ENCODE peak calls at places on chromosomes 5 and 9, in six cellular contexts. K is body of pancreas; Y is stimulated activated CD4-positive, alpha-beta T cell treated with anti-CD3 and anti-CD28 coated beads, Interleukin-1b, Interleukin-23, amount 100 ng/mL, for 4 hours; V is endothelial cell; Q is ovary; R is NT2/D1. T is an unnamed sample.

GRCh38 chr5:62937661-62938558 is 359.3 kb downstream of the LRRC70 start:
- DNase-seq in K (no peak), Y (no peak), V (no peak), Q (no peak), R (no peak), T (no peak)

GRCh38 chr9:127075592-127076380 is 46.6 kb downstream of the ANGPTL2 start:
- DNase-seq in K (no peak), Y (no peak), V (no peak), Q (no peak), R (no peak), T (no peak)

GRCh38 chr5:111261610-111262009 is 37.4 kb downstream of the CAMK4 start:
- DNase-seq in K (no peak), Y (no peak), V (no peak), Q (no peak), R (no peak), T (no peak)

GRCh38 chr5:15031180-15031579 is 159.6 kb upstream of the ANKH start:
- DNase-seq in K (no peak), Y (no peak), V (no peak), Q (no peak), R (no peak), T (no peak)

GRCh38 chr5:41071975-41072374 is 833 bp upstream of the MROH2B start:
- DNase-seq in K (no peak), Y (no peak), V (no peak), Q (no peak), R (no peak), T (no peak)

GRCh38 chr9:129676970-129677369 is 11.5 kb downstream of the PRRX2 start:
- DNase-seq in K (no peak), Y (no peak), V (no peak), Q (no peak), R (no peak), T (no peak)

GRCh38 chr5:41908374-41909079 is 4.4 kb downstream of the RIMOC1 start:
- DNase-seq in K (no peak), Y (no peak), V (no peak), Q (no peak), R (no peak), T (no peak)

GRCh38 chr9:96777539-96777864 is 385 bp downstream of the ZNF510 start:
- DNase-seq in K (no peak), Y (no peak), V (no peak), Q (no peak), R (no peak), T (no peak)

GRCh38 chr5:107104774-107105050 is 566.0 kb downstream of the EFNA5 start:
- DNase-seq in K (peak), Y (no peak), V (no peak), Q (no peak), R (no peak), T (no peak)

GRCh38 chr9:94799578-94800264 is 73.2 kb downstream of the AOPEP start:
- DNase-seq in K (no peak), Y (no peak), V (no peak), Q (no peak), R (peak), T (no peak)

GRCh38 chr5:105931782-105932489 is 1738.8 kb downstream of the EFNA5 start:
- DNase-seq in K (no peak), Y (no peak), V (no peak), Q (no peak), R (no peak), T (no peak)

GRCh38 chr9:127693143-127693542 is 13.6 kb upstream of the CFAP157 start:
- DNase-seq in K (no peak), Y (no peak), V (no peak), Q (no peak), R (no peak), T (no peak)

GRCh38 chr9:104386425-104387069 is 117.5 kb upstream of the OR13F1 start:
- DNase-seq in K (no peak), Y (no peak), V (no peak), Q (no peak), R (peak), T (peak)

GRCh38 chr5:43227655-43228054 is 35.6 kb downstream of the NIM1K start:
- DNase-seq in K (peak), Y (no peak), V (no peak), Q (no peak), R (no peak), T (no peak)

GRCh38 chr5:1666812-1667588 is 132.6 kb downstream of the MRPL36 start:
- DNase-seq in K (peak), Y (no peak), V (peak), Q (peak), R (peak), T (no peak)

GRCh38 chr5:119435436-119436132 is 16.7 kb upstream of the HSD17B4 start:
- DNase-seq in K (peak), Y (peak), V (peak), Q (no peak), R (no peak), T (no peak)

GRCh38 chr5:103918668-103919367 is 356.2 kb upstream of the NUDT12 start:
- DNase-seq in K (no peak), Y (no peak), V (no peak), Q (no peak), R (peak), T (no peak)

GRCh38 chr9:124420991-124421543 is 5.8 kb upstream of the PSMB7 start:
- DNase-seq in K (no peak), Y (no peak), V (no peak), Q (no peak), R (no peak), T (peak)

GRCh38 chr5:135615171-135615570 is 36.4 kb upstream of the CXCL14 start:
- DNase-seq in K (no peak), Y (no peak), V (no peak), Q (no peak), R (no peak), T (no peak)

GRCh38 chr5:104412649-104413240 is 850.2 kb upstream of the NUDT12 start:
- DNase-seq in K (peak), Y (no peak), V (peak), Q (no peak), R (peak), T (peak)

GRCh38 chr5:147336871-147337270 is 102.0 kb downstream of the STK32A start:
- DNase-seq in K (no peak), Y (no peak), V (no peak), Q (no peak), R (no peak), T (no peak)

GRCh38 chr5:110351451-110351850 is 375.0 kb downstream of the TMEM232 start:
- DNase-seq in K (no peak), Y (no peak), V (no peak), Q (no peak), R (no peak), T (no peak)

GRCh38 chr5:176609724-176610429 is at the start of gene GPRIN1:
- DNase-seq in K (peak), Y (peak), V (peak), Q (no peak), R (peak), T (peak)

T was measured in NCI-H510A treated with DMSO at 0.1 percent for 48 hours.